ENCODE peak calls at places on chromosomes 16 and 17, in eight cellular contexts. One of them, this sample, is unnamed. For H3K4me1, the result is how much of the 10 kb centered on the place peaks cover.

GRCh38 chr17:7932949-7933348 is 943 bp downstream of the CNTROB start:
- DNase-seq in body of pancreas: peak
- DNase-seq in GM23248: peak
- DNase-seq in effector memory CD4-positive, alpha-beta T cell: no peak
- DNase-seq in astrocyte: peak
- DNase-seq in cardiac muscle cell: peak
- DNase-seq in left ventricle myocardium inferior: no peak
- DNase-seq in aorta: peak
- DNase-seq in this sample: peak

GRCh38 chr17:40458001-40458791 is 14.9 kb downstream of the IGFBP4 start:
- DNase-seq in body of pancreas: peak
- DNase-seq in GM23248: peak
- DNase-seq in effector memory CD4-positive, alpha-beta T cell: no peak
- DNase-seq in astrocyte: peak
- DNase-seq in cardiac muscle cell: peak
- DNase-seq in left ventricle myocardium inferior: no peak
- DNase-seq in aorta: no peak
- DNase-seq in this sample: no peak

GRCh38 chr17:3573246-3574100 is 15.9 kb upstream of the TRPV3 start:
- DNase-seq in body of pancreas: no peak
- DNase-seq in GM23248: no peak
- DNase-seq in effector memory CD4-positive, alpha-beta T cell: no peak
- DNase-seq in astrocyte: no peak
- DNase-seq in cardiac muscle cell: no peak
- DNase-seq in left ventricle myocardium inferior: no peak
- DNase-seq in aorta: no peak
- DNase-seq in this sample: no peak

GRCh38 chr16:3764409-3764808 is 47.1 kb upstream of the TRAP1 start:
- DNase-seq in body of pancreas: no peak
- DNase-seq in GM23248: no peak
- DNase-seq in effector memory CD4-positive, alpha-beta T cell: no peak
- DNase-seq in astrocyte: no peak
- DNase-seq in cardiac muscle cell: no peak
- DNase-seq in left ventricle myocardium inferior: no peak
- DNase-seq in aorta: no peak
- DNase-seq in this sample: no peak

GRCh38 chr17:14089179-14089578 is 19.9 kb downstream of the COX10 start:
- DNase-seq in body of pancreas: no peak
- DNase-seq in GM23248: peak
- DNase-seq in effector memory CD4-positive, alpha-beta T cell: no peak
- DNase-seq in astrocyte: no peak
- DNase-seq in cardiac muscle cell: no peak
- DNase-seq in left ventricle myocardium inferior: no peak
- DNase-seq in aorta: no peak
- DNase-seq in this sample: no peak

GRCh38 chr16:50567651-50568050 is 19.5 kb downstream of the NKD1 start:
- DNase-seq in body of pancreas: no peak
- DNase-seq in GM23248: no peak
- DNase-seq in effector memory CD4-positive, alpha-beta T cell: no peak
- DNase-seq in astrocyte: no peak
- DNase-seq in cardiac muscle cell: no peak
- DNase-seq in left ventricle myocardium inferior: no peak
- DNase-seq in aorta: no peak
- DNase-seq in this sample: no peak

GRCh38 chr17:28551421-28552186 is 820 bp downstream of the UNC119 start:
- DNase-seq in body of pancreas: no peak
- DNase-seq in GM23248: peak
- DNase-seq in effector memory CD4-positive, alpha-beta T cell: no peak
- DNase-seq in astrocyte: no peak
- DNase-seq in cardiac muscle cell: peak
- DNase-seq in left ventricle myocardium inferior: no peak
- DNase-seq in aorta: no peak
- DNase-seq in this sample: peak

GRCh38 chr17:7436556-7437368 is 1.5 kb downstream of the TMEM102 start:
- DNase-seq in body of pancreas: peak
- DNase-seq in GM23248: peak
- DNase-seq in effector memory CD4-positive, alpha-beta T cell: peak
- DNase-seq in astrocyte: peak
- DNase-seq in cardiac muscle cell: peak
- DNase-seq in left ventricle myocardium inferior: peak
- DNase-seq in aorta: peak
- DNase-seq in this sample: peak

GRCh38 chr17:73323622-73324455 is 12.0 kb upstream of the CDC42EP4 start:
- DNase-seq in body of pancreas: no peak
- DNase-seq in GM23248: peak
- DNase-seq in effector memory CD4-positive, alpha-beta T cell: no peak
- DNase-seq in astrocyte: no peak
- DNase-seq in cardiac muscle cell: peak
- DNase-seq in left ventricle myocardium inferior: peak
- DNase-seq in aorta: no peak
- DNase-seq in this sample: no peak

GRCh38 chr16:65832269-65832668 is 534.2 kb upstream of the CDH5 start:
- DNase-seq in body of pancreas: no peak
- DNase-seq in GM23248: no peak
- DNase-seq in effector memory CD4-positive, alpha-beta T cell: no peak
- DNase-seq in astrocyte: no peak
- DNase-seq in cardiac muscle cell: no peak
- DNase-seq in left ventricle myocardium inferior: no peak
- DNase-seq in aorta: no peak
- DNase-seq in this sample: no peak

GRCh38 chr17:17970699-17971430 is 1.3 kb downstream of the TOM1L2 start:
- DNase-seq in body of pancreas: no peak
- DNase-seq in GM23248: peak
- DNase-seq in effector memory CD4-positive, alpha-beta T cell: no peak
- DNase-seq in astrocyte: peak
- DNase-seq in cardiac muscle cell: no peak
- DNase-seq in left ventricle myocardium inferior: no peak
- DNase-seq in aorta: no peak
- DNase-seq in this sample: no peak

GRCh38 chr16:23008041-23008440 is 141.2 kb downstream of the USP31 start:
- DNase-seq in body of pancreas: no peak
- DNase-seq in GM23248: no peak
- DNase-seq in effector memory CD4-positive, alpha-beta T cell: no peak
- DNase-seq in astrocyte: no peak
- DNase-seq in cardiac muscle cell: no peak
- DNase-seq in left ventricle myocardium inferior: no peak
- DNase-seq in aorta: no peak
- DNase-seq in this sample: no peak

GRCh38 chr16:1293921-1294656 is 15.3 kb upstream of the UBE2I start:
- DNase-seq in body of pancreas: no peak
- DNase-seq in GM23248: no peak
- DNase-seq in effector memory CD4-positive, alpha-beta T cell: no peak
- DNase-seq in astrocyte: no peak
- DNase-seq in cardiac muscle cell: no peak
- DNase-seq in left ventricle myocardium inferior: no peak
- DNase-seq in aorta: no peak
- DNase-seq in this sample: no peak

GRCh38 chr16:31451201-31451600 is 8.1 kb upstream of the ARMC5 start:
- DNase-seq in body of pancreas: no peak
- DNase-seq in GM23248: no peak
- DNase-seq in effector memory CD4-positive, alpha-beta T cell: no peak
- DNase-seq in astrocyte: no peak
- DNase-seq in cardiac muscle cell: no peak
- DNase-seq in left ventricle myocardium inferior: no peak
- DNase-seq in aorta: no peak
- DNase-seq in this sample: no peak

GRCh38 chr16:1082266-1082951 is 9.9 kb downstream of the SSTR5 start:
- DNase-seq in body of pancreas: no peak
- DNase-seq in GM23248: no peak
- DNase-seq in effector memory CD4-positive, alpha-beta T cell: no peak
- DNase-seq in astrocyte: peak
- DNase-seq in cardiac muscle cell: peak
- DNase-seq in left ventricle myocardium inferior: no peak
- DNase-seq in aorta: no peak
- DNase-seq in this sample: no peak

GRCh38 chr16:83137326-83137770 is 510.6 kb downstream of the CDH13 start:
- DNase-seq in body of pancreas: no peak
- DNase-seq in GM23248: peak
- DNase-seq in effector memory CD4-positive, alpha-beta T cell: no peak
- DNase-seq in astrocyte: peak
- DNase-seq in cardiac muscle cell: peak
- DNase-seq in left ventricle myocardium inferior: no peak
- DNase-seq in aorta: no peak
- DNase-seq in this sample: peak

GRCh38 chr16:84995666-84996065 is 15.7 kb downstream of the ZDHHC7 start:
- DNase-seq in body of pancreas: peak
- DNase-seq in GM23248: no peak
- DNase-seq in effector memory CD4-positive, alpha-beta T cell: no peak
- DNase-seq in astrocyte: no peak
- DNase-seq in cardiac muscle cell: no peak
- DNase-seq in left ventricle myocardium inferior: no peak
- DNase-seq in aorta: no peak
- DNase-seq in this sample: no peak

GRCh38 chr17:57110152-57110542 is 25.1 kb downstream of the AKAP1 start:
- DNase-seq in body of pancreas: no peak
- DNase-seq in GM23248: no peak
- DNase-seq in effector memory CD4-positive, alpha-beta T cell: no peak
- DNase-seq in astrocyte: no peak
- DNase-seq in cardiac muscle cell: peak
- DNase-seq in left ventricle myocardium inferior: peak
- DNase-seq in aorta: no peak
- DNase-seq in this sample: no peak
- H3K4me1 ChIP-seq in body of pancreas: under half
- H3K4me1 ChIP-seq in GM23248: under half
- H3K4me1 ChIP-seq in effector memory CD4-positive, alpha-beta T cell: under half
- H3K4me1 ChIP-seq in astrocyte: under half
- H3K4me1 ChIP-seq in cardiac muscle cell: under half
- H3K4me1 ChIP-seq in left ventricle myocardium inferior: half or more
- H3K4me1 ChIP-seq in aorta: under half
- H3K4me1 ChIP-seq in this sample: under half

GRCh38 chr17:76626442-76626841 is 17.1 kb downstream of the ST6GALNAC1 start:
- DNase-seq in body of pancreas: no peak
- DNase-seq in GM23248: no peak
- DNase-seq in effector memory CD4-positive, alpha-beta T cell: no peak
- DNase-seq in astrocyte: no peak
- DNase-seq in cardiac muscle cell: no peak
- DNase-seq in left ventricle myocardium inferior: no peak
- DNase-seq in aorta: no peak
- DNase-seq in this sample: no peak

GRCh38 chr17:76623271-76624146 is 20.0 kb downstream of the ST6GALNAC1 start:
- DNase-seq in body of pancreas: peak
- DNase-seq in GM23248: peak
- DNase-seq in effector memory CD4-positive, alpha-beta T cell: peak
- DNase-seq in astrocyte: peak
- DNase-seq in cardiac muscle cell: peak
- DNase-seq in left ventricle myocardium inferior: peak
- DNase-seq in aorta: peak
- DNase-seq in this sample: peak

GRCh38 chr17:76630151-76630550 is 13.4 kb downstream of the ST6GALNAC1 start:
- DNase-seq in body of pancreas: no peak
- DNase-seq in GM23248: no peak
- DNase-seq in effector memory CD4-positive, alpha-beta T cell: no peak
- DNase-seq in astrocyte: no peak
- DNase-seq in cardiac muscle cell: no peak
- DNase-seq in left ventricle myocardium inferior: no peak
- DNase-seq in aorta: no peak
- DNase-seq in this sample: no peak

GRCh38 chr17:76627510-76627909 is 16.0 kb downstream of the ST6GALNAC1 start:
- DNase-seq in body of pancreas: no peak
- DNase-seq in GM23248: no peak
- DNase-seq in effector memory CD4-positive, alpha-beta T cell: no peak
- DNase-seq in astrocyte: no peak
- DNase-seq in cardiac muscle cell: no peak
- DNase-seq in left ventricle myocardium inferior: no peak
- DNase-seq in aorta: no peak
- DNase-seq in this sample: no peak

GRCh38 chr17:76625496-76625895 is 18.1 kb downstream of the ST6GALNAC1 start:
- DNase-seq in body of pancreas: no peak
- DNase-seq in GM23248: no peak
- DNase-seq in effector memory CD4-positive, alpha-beta T cell: no peak
- DNase-seq in astrocyte: no peak
- DNase-seq in cardiac muscle cell: no peak
- DNase-seq in left ventricle myocardium inferior: no peak
- DNase-seq in aorta: no peak
- DNase-seq in this sample: no peak
- H3K4me1 ChIP-seq in body of pancreas: under half
- H3K4me1 ChIP-seq in GM23248: under half
- H3K4me1 ChIP-seq in effector memory CD4-positive, alpha-beta T cell: under half
- H3K4me1 ChIP-seq in astrocyte: under half
- H3K4me1 ChIP-seq in cardiac muscle cell: under half
- H3K4me1 ChIP-seq in left ventricle myocardium inferior: under half
- H3K4me1 ChIP-seq in aorta: under half
- H3K4me1 ChIP-seq in this sample: under half

GRCh38 chr17:10046259-10046658 is 141.2 kb upstream of the RCVRN start:
- DNase-seq in body of pancreas: no peak
- DNase-seq in GM23248: no peak
- DNase-seq in effector memory CD4-positive, alpha-beta T cell: no peak
- DNase-seq in astrocyte: no peak
- DNase-seq in cardiac muscle cell: no peak
- DNase-seq in left ventricle myocardium inferior: no peak
- DNase-seq in aorta: no peak
- DNase-seq in this sample: no peak

GRCh38 chr17:10041287-10041612 is 136.2 kb upstream of the RCVRN start:
- DNase-seq in body of pancreas: no peak
- DNase-seq in GM23248: no peak
- DNase-seq in effector memory CD4-positive, alpha-beta T cell: no peak
- DNase-seq in astrocyte: no peak
- DNase-seq in cardiac muscle cell: no peak
- DNase-seq in left ventricle myocardium inferior: no peak
- DNase-seq in aorta: no peak
- DNase-seq in this sample: no peak

GRCh38 chr17:10046786-10047609 is 141.9 kb upstream of the RCVRN start:
- DNase-seq in body of pancreas: no peak
- DNase-seq in GM23248: no peak
- DNase-seq in effector memory CD4-positive, alpha-beta T cell: no peak
- DNase-seq in astrocyte: no peak
- DNase-seq in cardiac muscle cell: no peak
- DNase-seq in left ventricle myocardium inferior: no peak
- DNase-seq in aorta: no peak
- DNase-seq in this sample: no peak

GRCh38 chr17:10041916-10042588 is 137.0 kb upstream of the RCVRN start:
- DNase-seq in body of pancreas: no peak
- DNase-seq in GM23248: peak
- DNase-seq in effector memory CD4-positive, alpha-beta T cell: no peak
- DNase-seq in astrocyte: no peak
- DNase-seq in cardiac muscle cell: peak
- DNase-seq in left ventricle myocardium inferior: no peak
- DNase-seq in aorta: no peak
- DNase-seq in this sample: no peak

GRCh38 chr17:10042589-10043244 is 137.6 kb upstream of the RCVRN start:
- DNase-seq in body of pancreas: no peak
- DNase-seq in GM23248: no peak
- DNase-seq in effector memory CD4-positive, alpha-beta T cell: no peak
- DNase-seq in astrocyte: no peak
- DNase-seq in cardiac muscle cell: peak
- DNase-seq in left ventricle myocardium inferior: no peak
- DNase-seq in aorta: no peak
- DNase-seq in this sample: no peak
- H3K4me1 ChIP-seq in body of pancreas: under half
- H3K4me1 ChIP-seq in GM23248: under half
- H3K4me1 ChIP-seq in effector memory CD4-positive, alpha-beta T cell: under half
- H3K4me1 ChIP-seq in astrocyte: under half
- H3K4me1 ChIP-seq in cardiac muscle cell: under half
- H3K4me1 ChIP-seq in left ventricle myocardium inferior: under half
- H3K4me1 ChIP-seq in aorta: under half
- H3K4me1 ChIP-seq in this sample: under half

DNA sequence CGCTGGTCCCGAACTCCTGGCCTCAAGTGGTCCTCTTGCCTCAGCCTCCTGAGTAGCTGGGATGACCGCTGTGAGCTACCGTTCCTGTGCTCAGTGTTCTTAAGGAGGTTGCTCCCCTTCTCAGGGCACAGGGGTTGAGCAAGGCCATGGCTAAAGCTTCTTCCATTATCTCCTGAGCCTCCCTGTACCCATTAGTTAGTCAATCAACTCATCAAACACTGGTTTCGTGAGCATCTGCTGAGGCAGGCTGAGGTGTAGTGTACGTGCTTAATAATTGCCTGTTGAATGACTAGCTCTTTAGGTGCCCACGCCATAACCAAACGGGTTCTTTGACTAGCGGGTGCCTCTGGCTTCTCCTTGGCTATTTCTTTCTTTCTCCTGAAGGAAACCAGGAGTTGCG is 11.7 kb downstream of the SGCA start:
- DNase-seq in body of pancreas: no peak
- DNase-seq in GM23248: peak
- DNase-seq in effector memory CD4-positive, alpha-beta T cell: no peak
- DNase-seq in astrocyte: no peak
- DNase-seq in cardiac muscle cell: no peak
- DNase-seq in left ventricle myocardium inferior: no peak
- DNase-seq in aorta: no peak
- DNase-seq in this sample: no peak
- H3K4me1 ChIP-seq in body of pancreas: under half
- H3K4me1 ChIP-seq in GM23248: half or more
- H3K4me1 ChIP-seq in effector memory CD4-positive, alpha-beta T cell: under half
- H3K4me1 ChIP-seq in astrocyte: under half
- H3K4me1 ChIP-seq in cardiac muscle cell: under half
- H3K4me1 ChIP-seq in left ventricle myocardium inferior: half or more
- H3K4me1 ChIP-seq in aorta: under half
- H3K4me1 ChIP-seq in this sample: under half

This sample was measured in mucosa of descending colon.